ENCODE peak calls at places on chromosomes 13 and 19, in four cellular contexts. One of them, this sample, is unnamed.

GRCh38 chr19:13692096-13692495 is 72.2 kb upstream of the MRI1 start:
- DNase-seq in foreskin fibroblast: peak
- DNase-seq in H9: no peak
- DNase-seq in stimulated activated CD8-positive, alpha-beta memory T cell treated with anti-CD3 and anti-CD28 coated beads, Interleukin-12 subunit alpha, Interleukin-12 subunit beta, amount 100 ng/mL, for 1 hour: no peak
- DNase-seq in this sample: no peak

GRCh38 chr19:5452594-5453565 is 2.3 kb upstream of the ZNRF4 start:
- DNase-seq in foreskin fibroblast: no peak
- DNase-seq in stimulated activated CD8-positive, alpha-beta memory T cell treated with anti-CD3 and anti-CD28 coated beads, Interleukin-12 subunit alpha, Interleukin-12 subunit beta, amount 100 ng/mL, for 1 hour: no peak
- DNase-seq in H9: no peak
- DNase-seq in this sample: no peak

GRCh38 chr19:46639356-46640061 is 3.5 kb upstream of the GNG8 start:
- DNase-seq in stimulated activated CD8-positive, alpha-beta memory T cell treated with anti-CD3 and anti-CD28 coated beads, Interleukin-12 subunit alpha, Interleukin-12 subunit beta, amount 100 ng/mL, for 1 hour: no peak
- DNase-seq in foreskin fibroblast: peak
- DNase-seq in H9: no peak
- DNase-seq in this sample: peak

GRCh38 chr13:21481359-21481758 is 22.3 kb upstream of the ZDHHC20 start:
- DNase-seq in foreskin fibroblast: no peak
- DNase-seq in H9: no peak
- DNase-seq in stimulated activated CD8-positive, alpha-beta memory T cell treated with anti-CD3 and anti-CD28 coated beads, Interleukin-12 subunit alpha, Interleukin-12 subunit beta, amount 100 ng/mL, for 1 hour: no peak
- DNase-seq in this sample: no peak

GRCh38 chr13:48233097-48233885 is at the start of gene ITM2B:
- DNase-seq in stimulated activated CD8-positive, alpha-beta memory T cell treated with anti-CD3 and anti-CD28 coated beads, Interleukin-12 subunit alpha, Interleukin-12 subunit beta, amount 100 ng/mL, for 1 hour: peak
- DNase-seq in foreskin fibroblast: peak
- DNase-seq in H9: peak
- DNase-seq in this sample: no peak

GRCh38 chr19:31451686-31452325 is 102.6 kb upstream of the TSHZ3 start:
- DNase-seq in foreskin fibroblast: no peak
- DNase-seq in H9: no peak
- DNase-seq in stimulated activated CD8-positive, alpha-beta memory T cell treated with anti-CD3 and anti-CD28 coated beads, Interleukin-12 subunit alpha, Interleukin-12 subunit beta, amount 100 ng/mL, for 1 hour: no peak
- DNase-seq in this sample: no peak

GRCh38 chr19:50361290-50362029 is 4.0 kb downstream of the NAPSA start:
- DNase-seq in foreskin fibroblast: no peak
- DNase-seq in stimulated activated CD8-positive, alpha-beta memory T cell treated with anti-CD3 and anti-CD28 coated beads, Interleukin-12 subunit alpha, Interleukin-12 subunit beta, amount 100 ng/mL, for 1 hour: no peak
- DNase-seq in H9: no peak
- DNase-seq in this sample: no peak

GRCh38 chr13:75173457-75174356 is 308.3 kb downstream of the TBC1D4 start:
- DNase-seq in H9: no peak
- DNase-seq in foreskin fibroblast: no peak
- DNase-seq in stimulated activated CD8-positive, alpha-beta memory T cell treated with anti-CD3 and anti-CD28 coated beads, Interleukin-12 subunit alpha, Interleukin-12 subunit beta, amount 100 ng/mL, for 1 hour: no peak
- DNase-seq in this sample: no peak

GRCh38 chr19:15432018-15432494 is 13.3 kb upstream of the AKAP8L start:
- DNase-seq in H9: no peak
- DNase-seq in foreskin fibroblast: no peak
- DNase-seq in stimulated activated CD8-positive, alpha-beta memory T cell treated with anti-CD3 and anti-CD28 coated beads, Interleukin-12 subunit alpha, Interleukin-12 subunit beta, amount 100 ng/mL, for 1 hour: no peak
- DNase-seq in this sample: no peak

GRCh38 chr13:75480691-75481175 is 1.2 kb downstream of the TBC1D4 start:
- DNase-seq in H9: peak
- DNase-seq in foreskin fibroblast: peak
- DNase-seq in stimulated activated CD8-positive, alpha-beta memory T cell treated with anti-CD3 and anti-CD28 coated beads, Interleukin-12 subunit alpha, Interleukin-12 subunit beta, amount 100 ng/mL, for 1 hour: no peak
- DNase-seq in this sample: no peak

GRCh38 chr13:95185851-95186250 is 115.4 kb downstream of the ABCC4 start:
- DNase-seq in H9: no peak
- DNase-seq in foreskin fibroblast: no peak
- DNase-seq in stimulated activated CD8-positive, alpha-beta memory T cell treated with anti-CD3 and anti-CD28 coated beads, Interleukin-12 subunit alpha, Interleukin-12 subunit beta, amount 100 ng/mL, for 1 hour: peak
- DNase-seq in this sample: no peak

GRCh38 chr13:72737033-72737432 is 9.3 kb downstream of the BORA start:
- DNase-seq in stimulated activated CD8-positive, alpha-beta memory T cell treated with anti-CD3 and anti-CD28 coated beads, Interleukin-12 subunit alpha, Interleukin-12 subunit beta, amount 100 ng/mL, for 1 hour: no peak
- DNase-seq in H9: no peak
- DNase-seq in foreskin fibroblast: no peak
- DNase-seq in this sample: no peak

This sample was measured in fibroblast of the conjunctiva.